ENCODE peak calls at places on chromosomes 3 and 15, in six cellular contexts. One of them, this sample, is unnamed.

GRCh38 chr3:81289676-81290075 is 471.8 kb downstream of the GBE1 start:
- DNase-seq in NCI-H1417 treated with DMSO at 0.1 percent for 48 hours: no peak
- DNase-seq in H7: no peak
- DNase-seq in SW480: peak
- DNase-seq in colonic mucosa: no peak
- DNase-seq in psoas muscle: no peak
- DNase-seq in this sample: no peak

GRCh38 chr15:82848201-82848993 is 39.0 kb downstream of the WHAMM start:
- DNase-seq in NCI-H1417 treated with DMSO at 0.1 percent for 48 hours: no peak
- DNase-seq in H7: no peak
- DNase-seq in SW480: no peak
- DNase-seq in colonic mucosa: no peak
- DNase-seq in psoas muscle: no peak
- DNase-seq in this sample: peak

GRCh38 chr3:48125026-48125704 is 63.1 kb downstream of the CDC25A start:
- DNase-seq in NCI-H1417 treated with DMSO at 0.1 percent for 48 hours: no peak
- DNase-seq in H7: peak
- DNase-seq in SW480: peak
- DNase-seq in colonic mucosa: no peak
- DNase-seq in psoas muscle: no peak
- DNase-seq in this sample: no peak

GRCh38 chr15:80695099-80695910 is at the start of gene ABHD17C:
- DNase-seq in NCI-H1417 treated with DMSO at 0.1 percent for 48 hours: peak
- DNase-seq in H7: peak
- DNase-seq in SW480: peak
- DNase-seq in colonic mucosa: peak
- DNase-seq in psoas muscle: peak
- DNase-seq in this sample: peak

GRCh38 chr15:89171136-89172072 is 50.0 kb downstream of the RLBP1 start:
- DNase-seq in NCI-H1417 treated with DMSO at 0.1 percent for 48 hours: no peak
- DNase-seq in H7: peak
- DNase-seq in SW480: peak
- DNase-seq in colonic mucosa: peak
- DNase-seq in psoas muscle: no peak
- DNase-seq in this sample: peak

GRCh38 chr3:23489338-23490158 is 286.4 kb downstream of the UBE2E2 start:
- DNase-seq in NCI-H1417 treated with DMSO at 0.1 percent for 48 hours: no peak
- DNase-seq in H7: peak
- DNase-seq in SW480: no peak
- DNase-seq in colonic mucosa: no peak
- DNase-seq in psoas muscle: no peak
- DNase-seq in this sample: no peak

GRCh38 chr15:69074843-69075224 is 60.3 kb downstream of the NOX5 start:
- DNase-seq in NCI-H1417 treated with DMSO at 0.1 percent for 48 hours: peak
- DNase-seq in H7: peak
- DNase-seq in SW480: peak
- DNase-seq in colonic mucosa: peak
- DNase-seq in psoas muscle: no peak
- DNase-seq in this sample: no peak

GRCh38 chr3:171163724-171164465 is 137.4 kb upstream of the SLC2A2 start:
- DNase-seq in NCI-H1417 treated with DMSO at 0.1 percent for 48 hours: no peak
- DNase-seq in H7: no peak
- DNase-seq in SW480: no peak
- DNase-seq in colonic mucosa: no peak
- DNase-seq in psoas muscle: no peak
- DNase-seq in this sample: no peak

GRCh38 chr15:22811640-22812039 is 25.2 kb downstream of the NIPA1 start:
- DNase-seq in NCI-H1417 treated with DMSO at 0.1 percent for 48 hours: no peak
- DNase-seq in H7: peak
- DNase-seq in SW480: peak
- DNase-seq in colonic mucosa: peak
- DNase-seq in psoas muscle: no peak
- DNase-seq in this sample: no peak

GRCh38 chr3:113895964-113896363 is 51.8 kb upstream of the ZDHHC23 start:
- DNase-seq in NCI-H1417 treated with DMSO at 0.1 percent for 48 hours: no peak
- DNase-seq in H7: no peak
- DNase-seq in SW480: no peak
- DNase-seq in colonic mucosa: no peak
- DNase-seq in psoas muscle: no peak
- DNase-seq in this sample: no peak

This sample was measured in lung.